ENCODE peak calls at places on chromosomes 11 and 22, in eight cellular contexts. V is HCT116, X is heart left ventricle, U is epithelial cell of esophagus, O is cardiac fibroblast, S is brain microvascular endothelial cell, T is left ventricle myocardium inferior, M is retinal pigment epithelial cell. R is an unnamed sample.

GRCh38 chr11:62487698-62488551 is 58.7 kb downstream of the AHNAK start:
- DNase-seq in V (no peak), X (no peak), U (no peak), O (no peak), S (no peak), T (no peak), M (no peak), R (no peak)

GRCh38 chr22:43853328-43853931 is 8.9 kb downstream of the SULT4A1 start:
- DNase-seq in V (no peak), X (peak), U (no peak), O (no peak), S (no peak), T (no peak), M (no peak), R (no peak)

GRCh38 chr22:44975444-44976262 is 34.2 kb downstream of the PHF21B start:
- DNase-seq in V (peak), X (peak), U (peak), O (peak), S (peak), T (peak), M (peak), R (peak)

GRCh38 chr11:123194308-123195181 is 503 bp downstream of the CLMP start:
- DNase-seq in V (no peak), X (no peak), U (peak), O (no peak), S (no peak), T (no peak), M (no peak), R (peak)

GRCh38 chr22:49784630-49784971 is 43.1 kb downstream of the BRD1 start:
- DNase-seq in V (no peak), X (no peak), U (no peak), O (no peak), S (no peak), T (no peak), M (no peak), R (no peak)

GRCh38 chr22:49077036-49077393 is 750.7 kb downstream of the BRD1 start:
- DNase-seq in V (no peak), X (no peak), U (no peak), O (no peak), S (no peak), T (no peak), M (no peak), R (no peak)

GRCh38 chr22:20905415-20906386 is 11.5 kb upstream of the CRKL start:
- DNase-seq in V (no peak), X (no peak), U (peak), O (peak), S (no peak), T (no peak), M (no peak), R (no peak)

GRCh38 chr11:12361650-12362049 is 15.7 kb upstream of the PARVA start:
- DNase-seq in V (no peak), X (no peak), U (no peak), O (no peak), S (no peak), T (no peak), M (no peak), R (peak)

GRCh38 chr11:36077886-36078685 is 134.2 kb downstream of the LDLRAD3 start:
- DNase-seq in V (no peak), X (no peak), U (peak), O (peak), S (no peak), T (no peak), M (no peak), R (no peak)

GRCh38 chr11:78588517-78588916 is 13.9 kb upstream of the NARS2 start:
- DNase-seq in V (no peak), X (no peak), U (no peak), O (no peak), S (no peak), T (no peak), M (no peak), R (no peak)

GRCh38 chr11:121557348-121557747 is 104.6 kb upstream of the SORL1-AS1 start:
- DNase-seq in V (no peak), X (no peak), U (no peak), O (no peak), S (no peak), T (no peak), M (no peak), R (no peak)

GRCh38 chr11:68002575-68002942 is 1.3 kb downstream of the UNC93B1 start:
- DNase-seq in V (no peak), X (no peak), U (no peak), O (no peak), S (no peak), T (no peak), M (no peak), R (no peak)

GRCh38 chr11:72333657-72334056 is 89.7 kb upstream of the PHOX2A start:
- DNase-seq in V (no peak), X (no peak), U (no peak), O (no peak), S (no peak), T (no peak), M (no peak), R (peak)

GRCh38 chr11:116698080-116698479 is 74.7 kb downstream of the BUD13 start:
- DNase-seq in V (no peak), X (no peak), U (no peak), O (no peak), S (no peak), T (no peak), M (no peak), R (no peak)

GRCh38 chr11:13030857-13031256 is 21.7 kb downstream of the RASSF10 start:
- DNase-seq in V (no peak), X (peak), U (peak), O (no peak), S (no peak), T (peak), M (no peak), R (no peak)

GRCh38 chr11:63762662-63763505 is 5.7 kb downstream of the ZFTA start:
- DNase-seq in V (no peak), X (peak), U (peak), O (peak), S (no peak), T (peak), M (no peak), R (peak)

GRCh38 chr22:44028091-44028490 is 4.0 kb downstream of the PARVB start:
- DNase-seq in V (no peak), X (no peak), U (no peak), O (no peak), S (no peak), T (no peak), M (no peak), R (no peak)

DNA sequence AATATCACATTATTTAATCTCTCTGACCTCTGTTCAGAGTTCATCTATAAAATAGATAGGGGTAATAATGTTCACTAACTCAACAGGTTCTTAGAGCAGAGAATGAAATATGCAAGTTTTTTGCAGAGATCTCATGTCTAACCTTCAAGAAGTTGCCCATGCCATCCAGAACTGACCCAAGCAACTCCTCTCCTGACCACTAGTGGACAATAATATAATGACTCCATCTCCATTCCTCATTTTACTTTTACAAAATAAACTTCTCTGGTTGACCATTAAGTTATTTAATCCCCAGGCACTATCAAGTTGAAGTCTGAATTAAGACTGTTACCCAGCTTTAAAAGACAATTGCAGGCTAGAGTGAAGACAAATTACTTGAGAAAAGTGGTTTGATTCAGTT is 382.6 kb downstream of the KCNA4 start:
- DNase-seq in V (no peak), X (no peak), U (no peak), O (peak), S (no peak), T (no peak), M (no peak), R (no peak)
- TF ChIP-seq CTCF in V (peak), X (peak), U (peak), O (peak), S (peak), T (peak), M (peak), R (no peak)

DNA sequence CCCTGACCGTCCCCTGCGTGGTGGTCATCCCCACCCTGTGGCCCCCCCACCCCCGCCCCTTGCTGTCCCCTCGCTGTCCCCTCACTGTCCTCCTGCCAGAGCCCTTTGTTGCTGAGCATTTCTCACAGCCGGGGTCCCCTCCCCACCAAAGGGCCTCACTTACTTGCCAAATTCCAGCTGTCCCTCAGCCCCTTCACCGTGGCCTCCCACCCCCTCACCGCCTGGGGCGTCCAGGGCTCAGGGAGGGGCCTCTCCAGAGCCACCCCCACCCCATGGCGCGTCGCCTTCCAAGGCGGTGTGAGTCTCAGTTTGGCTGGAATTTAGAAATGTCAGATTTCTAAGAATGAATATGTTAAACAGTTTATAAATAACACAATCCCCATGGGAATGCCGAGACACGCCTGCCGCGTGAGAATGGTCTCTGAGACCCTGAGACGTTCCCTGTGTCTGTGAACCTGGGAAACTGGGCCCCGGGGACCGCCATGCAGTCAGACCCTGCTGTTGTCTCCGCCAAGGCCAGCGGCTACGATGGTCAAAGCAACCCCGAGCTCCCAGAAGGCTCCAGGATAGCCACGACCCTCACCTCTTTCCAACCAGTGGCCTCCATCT is 28.9 kb downstream of the CELSR1 start:
- DNase-seq in V (no peak), X (no peak), U (no peak), O (no peak), S (no peak), T (no peak), M (no peak), R (no peak)
- H3K4me3 ChIP-seq in V (no peak), X (no peak), U (no peak), O (no peak), S (no peak), T (no peak), M (no peak), R (no peak)

DNA sequence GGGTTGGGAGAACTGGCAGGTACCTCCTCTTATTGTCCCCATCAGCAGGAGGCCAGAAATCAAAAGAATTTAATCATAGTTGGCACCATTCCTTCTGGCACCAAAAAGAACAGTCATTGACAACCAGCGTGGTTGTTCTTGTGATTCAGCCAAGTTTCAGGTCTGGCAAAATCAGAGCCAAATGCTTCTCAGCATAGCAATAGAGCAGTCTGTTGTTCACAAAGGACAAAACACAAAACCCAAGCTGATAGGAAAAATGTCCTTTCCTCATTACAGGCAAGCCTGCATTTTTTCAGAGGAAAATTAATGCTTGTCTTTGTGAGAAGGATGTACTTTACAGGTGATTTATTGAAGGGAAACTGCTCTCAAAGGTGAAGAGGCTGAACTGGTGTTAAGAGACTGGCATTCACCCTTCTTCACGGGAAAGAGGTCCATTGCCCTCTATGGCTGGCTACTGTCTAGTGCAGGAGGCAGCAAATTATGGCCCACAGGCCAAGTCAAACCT is 241.8 kb upstream of the ARHGAP42 start:
- DNase-seq in V (no peak), X (no peak), U (peak), O (peak), S (peak), T (no peak), M (peak), R (peak)
- TF ChIP-seq CTCF in V (no peak), X (peak), U (peak), O (no peak), S (no peak), T (peak), M (peak), R (no peak)

DNA sequence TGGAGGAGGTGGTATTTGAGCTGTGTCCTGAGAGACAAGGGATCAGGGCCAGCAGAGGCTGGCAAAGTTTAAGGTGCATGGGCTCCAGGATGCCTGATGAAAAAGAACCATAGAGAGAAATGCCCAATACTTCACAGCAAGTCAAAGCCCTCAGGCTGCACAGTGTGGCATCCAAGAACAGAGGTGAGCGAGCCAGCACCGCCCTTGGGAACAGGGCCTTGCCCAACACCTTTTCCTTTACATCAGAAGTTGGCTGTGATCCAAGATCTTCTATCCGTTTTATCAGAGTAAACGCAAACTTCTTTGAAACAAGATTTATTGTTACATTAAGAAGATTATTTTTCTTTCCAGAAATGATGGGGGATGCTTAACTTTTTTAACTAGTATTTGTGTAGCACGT is 1.4 kb downstream of the B3GNT6 start:
- DNase-seq in V (no peak), X (no peak), U (peak), O (no peak), S (no peak), T (no peak), M (no peak), R (no peak)
- H3K4me3 ChIP-seq in V (no peak), X (no peak), U (no peak), O (no peak), S (no peak), T (no peak), M (no peak), R (no peak)